ENCODE peak calls at places on chromosome 13, in four cellular contexts. U is MG63; J is CD8-positive, alpha-beta memory T cell; V is upper lobe of right lung. R is an unnamed sample. For H3K9me3, the result is how much of the 10 kb centered on the place peaks cover.

GRCh38 chr13:111204438-111205177 is 89.5 kb downstream of the ARHGEF7 start:
- DNase-seq in V (peak), U (no peak), J (no peak), R (no peak)

GRCh38 chr13:45768668-45769067 is 66.5 kb downstream of the CBY2 start:
- DNase-seq in U (no peak), V (no peak), J (no peak), R (no peak)

GRCh38 chr13:43054803-43055802 is 31.7 kb downstream of the DNAJC15 start:
- DNase-seq in V (no peak), U (peak), J (no peak), R (no peak)

GRCh38 chr13:44417446-44417845 is 43.8 kb downstream of the SERP2 start:
- DNase-seq in J (no peak), U (no peak), V (no peak), R (no peak)

GRCh38 chr13:27450921-27451461 is 627 bp upstream of the MTIF3 start:
- DNase-seq in V (peak), J (no peak), U (peak), R (peak)

GRCh38 chr13:59399513-59399912 is 764.2 kb downstream of the DIAPH3 start:
- DNase-seq in U (no peak), V (no peak), J (no peak), R (no peak)

GRCh38 chr13:110780410-110780809 is 66.9 kb downstream of the ING1 start:
- DNase-seq in U (no peak), V (no peak), J (no peak), R (no peak)

GRCh38 chr13:36981156-36981743 is 17.9 kb downstream of the ALG5 start:
- DNase-seq in U (no peak), V (no peak), J (no peak), R (no peak)

GRCh38 chr13:109156181-109156935 is 526.9 kb downstream of the MYO16 start:
- DNase-seq in U (peak), J (no peak), V (peak), R (no peak)

GRCh38 chr13:112133489-112134149 is 66.7 kb downstream of the SOX1 start:
- DNase-seq in V (peak), J (no peak), U (no peak), R (no peak)

GRCh38 chr13:44874176-44874575 is 115.1 kb downstream of the NUFIP1 start:
- DNase-seq in J (no peak), U (no peak), V (no peak), R (no peak)

GRCh38 chr13:24738366-24738847 is 25.6 kb upstream of the RNF17 start:
- DNase-seq in V (no peak), U (no peak), J (no peak), R (no peak)

GRCh38 chr13:105759467-105759866 is 776.0 kb downstream of the EFNB2 start:
- DNase-seq in V (no peak), J (no peak), U (no peak), R (no peak)

GRCh38 chr13:79533781-79534400 is 52.9 kb downstream of the NDFIP2 start:
- DNase-seq in U (no peak), V (no peak), J (no peak), R (no peak)

GRCh38 chr13:70310720-70311119 is 202.5 kb upstream of the KLHL1 start:
- DNase-seq in U (no peak), J (no peak), V (no peak), R (no peak)

GRCh38 chr13:111962431-111962891 is 104.5 kb upstream of the SOX1 start:
- DNase-seq in J (no peak), V (peak), U (no peak), R (no peak)

GRCh38 chr13:26037302-26037701 is 14.5 kb downstream of the SHISA2 start:
- DNase-seq in V (no peak), U (no peak), J (no peak), R (no peak)

GRCh38 chr13:95349267-95349666 is 48.0 kb upstream of the ABCC4 start:
- DNase-seq in V (no peak), J (no peak), U (peak), R (no peak)

GRCh38 chr13:108645376-108645775 is 16.0 kb downstream of the MYO16 start:
- DNase-seq in J (no peak), V (no peak), U (no peak), R (no peak)

GRCh38 chr13:63629591-63629990 is 2213.9 kb upstream of the PCDH20 start:
- DNase-seq in V (no peak), U (no peak), J (no peak), R (no peak)

GRCh38 chr13:32165791-32166190 is 134.2 kb downstream of the FRY start:
- DNase-seq in J (no peak), U (no peak), V (no peak), R (no peak)

GRCh38 chr13:79090552-79091159 is 315.4 kb downstream of the RBM26 start:
- DNase-seq in V (no peak), U (no peak), J (no peak), R (no peak)

GRCh38 chr13:108700421-108701170 is 71.2 kb downstream of the MYO16 start:
- DNase-seq in V (no peak), U (peak), J (no peak), R (no peak)

GRCh38 chr13:102035969-102036368 is 365.9 kb downstream of the FGF14 start:
- DNase-seq in J (no peak), V (no peak), U (no peak), R (no peak)

GRCh38 chr13:49679244-49679643 is 12.0 kb downstream of the EBPL start:
- DNase-seq in J (no peak), U (no peak), V (no peak), R (no peak)

GRCh38 chr13:47146991-47147783 is 250.3 kb upstream of the HTR2A start:
- DNase-seq in J (no peak), V (no peak), U (no peak), R (no peak)

GRCh38 chr13:73715910-73716257 is 418.3 kb downstream of the KLF12 start:
- DNase-seq in V (no peak), U (no peak), J (no peak), R (no peak)

GRCh38 chr13:23268441-23268840 is 87.7 kb downstream of the SGCG start:
- DNase-seq in V (no peak), J (no peak), U (no peak), R (no peak)

GRCh38 chr13:44388427-44388826 is 14.8 kb downstream of the SERP2 start:
- DNase-seq in V (no peak), J (no peak), U (no peak), R (no peak)

GRCh38 chr13:31681133-31681532 is 58.2 kb upstream of the RXFP2 start:
- DNase-seq in J (no peak), V (no peak), U (no peak), R (no peak)

GRCh38 chr13:23384111-23384510 is 49.4 kb downstream of the SACS start:
- DNase-seq in J (no peak), U (no peak), V (no peak), R (no peak)

GRCh38 chr13:43258771-43259170 is 235.4 kb downstream of the DNAJC15 start:
- DNase-seq in J (no peak), U (no peak), V (no peak), R (no peak)

GRCh38 chr13:40206241-40207109 is 460.0 kb downstream of the FOXO1 start:
- DNase-seq in V (no peak), U (peak), J (peak), R (no peak)

GRCh38 chr13:113142876-113143275 is 15.6 kb upstream of the PROZ start:
- DNase-seq in U (no peak), V (no peak), J (no peak), R (no peak)

GRCh38 chr13:113143466-113144254 is 14.8 kb upstream of the PROZ start:
- DNase-seq in V (no peak), J (no peak), U (no peak), R (no peak)

GRCh38 chr13:113140677-113141590 is 17.5 kb upstream of the PROZ start:
- DNase-seq in U (no peak), J (no peak), V (no peak), R (no peak)

GRCh38 chr13:113139580-113139979 is 17.0 kb downstream of the F10 start:
- DNase-seq in V (no peak), J (no peak), U (no peak), R (no peak)

GRCh38 chr13:113141591-113141950 is 16.9 kb upstream of the PROZ start:
- DNase-seq in J (peak), V (no peak), U (no peak), R (no peak)
- H3K9me3 ChIP-seq in J (under half), V (under half), U (under half), R (under half)

DNA sequence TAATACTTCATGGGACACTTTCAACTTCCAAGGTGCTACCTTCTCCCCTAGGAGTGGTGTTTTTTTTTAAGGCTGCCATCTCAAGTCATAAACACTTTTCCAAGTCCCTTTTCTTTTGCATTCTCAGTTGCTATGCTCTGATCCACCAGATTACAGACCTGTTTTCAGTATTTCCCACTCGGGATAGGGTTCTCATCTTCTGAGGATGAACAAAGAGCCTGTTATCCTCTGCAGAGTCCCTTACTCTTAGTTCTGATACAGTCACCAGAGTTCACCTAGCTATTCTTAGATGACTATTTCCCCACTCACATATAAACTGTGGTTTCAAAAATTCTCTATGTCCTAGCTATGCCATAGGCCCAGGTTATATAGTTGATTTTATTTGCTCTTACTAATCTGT is 15.9 kb downstream of the ZDHHC20 start:
- DNase-seq in U (no peak), V (no peak), J (no peak), R (no peak)
- H3K9me3 ChIP-seq in U (under half), V (under half), J (under half), R (under half)

DNA sequence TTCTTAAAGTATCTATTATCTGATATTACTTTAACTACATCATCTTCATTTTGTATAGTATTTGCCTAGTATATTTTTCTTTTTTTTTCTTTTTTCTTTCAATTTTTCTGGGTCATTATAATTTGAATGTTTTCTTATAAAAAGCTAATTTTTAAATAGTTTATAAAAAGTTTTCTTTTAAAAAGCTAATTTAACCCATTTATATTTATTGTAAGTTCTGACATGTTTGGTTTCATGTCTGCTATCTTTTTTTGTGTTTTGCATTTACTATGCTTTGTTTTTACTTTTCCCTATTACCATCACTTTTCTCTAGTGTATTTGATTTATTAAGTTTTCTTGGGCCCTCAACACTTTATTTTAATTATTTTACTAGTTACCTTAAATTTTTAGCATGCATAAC is 22.6 kb upstream of the RCBTB2 start:
- DNase-seq in J (no peak), V (no peak), U (no peak), R (no peak)
- H3K9me3 ChIP-seq in J (under half), V (under half), U (under half), R (under half)

DNA sequence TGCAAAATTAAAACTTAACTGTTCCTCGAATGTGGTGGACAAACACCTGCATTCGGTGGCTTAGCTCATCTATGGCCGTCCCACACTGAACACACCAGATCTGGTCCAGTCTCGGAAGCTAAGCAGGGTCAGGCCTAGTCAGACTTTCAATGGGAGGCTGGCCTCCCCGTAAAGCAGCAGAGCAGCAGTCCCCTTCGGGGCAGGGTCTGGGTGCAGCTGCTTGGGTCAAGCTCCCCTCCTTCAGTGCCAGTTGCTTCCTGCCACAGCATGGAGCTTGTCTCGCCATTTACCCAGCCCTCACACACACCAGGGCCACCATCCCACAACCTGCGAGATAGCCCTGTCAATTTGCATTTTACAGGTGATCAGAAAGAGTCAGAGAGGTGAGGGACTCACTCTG is 93.2 kb downstream of the TUBA3C start:
- DNase-seq in V (no peak), U (no peak), J (no peak), R (no peak)
- H3K9me3 ChIP-seq in V (under half), U (under half), J (under half), R (under half)

GRCh38 chr13:74979703-74980102 is 502.3 kb downstream of the TBC1D4 start:
- DNase-seq in U (no peak), V (no peak), J (no peak), R (no peak)
- H3K9me3 ChIP-seq in U (under half), V (under half), J (under half), R (under half)